ENCODE peak calls at places on chromosomes 16 and 17, in nine cellular contexts. W is brain microvascular endothelial cell, A is GM06990, V is HCT116, S is left lung, Q is colonic mucosa, K is PC-3, M is Peyer's patch, I is progenitor cell of endocrine pancreas. E is an unnamed sample.

GRCh38 chr16:10182186-10182683 is at the start of gene GRIN2A:
- DNase-seq in W (no peak), A (peak), V (no peak), S (no peak), Q (no peak), K (no peak), M (no peak), I (no peak), E (no peak)

GRCh38 chr17:18318122-18318521 is 3.0 kb downstream of the SMCR8 start:
- DNase-seq in W (no peak), A (no peak), V (no peak), S (no peak), Q (no peak), K (no peak), M (no peak), I (no peak), E (no peak)

GRCh38 chr16:78258651-78259050 is 159.2 kb downstream of the WWOX start:
- DNase-seq in W (no peak), A (no peak), V (no peak), S (no peak), Q (no peak), K (no peak), M (no peak), I (no peak), E (no peak)

GRCh38 chr17:1413281-1413791 is 13.3 kb upstream of the YWHAE start:
- DNase-seq in W (peak), A (no peak), V (no peak), S (no peak), Q (peak), K (peak), M (peak), I (no peak), E (peak)

GRCh38 chr16:4385066-4385788 is 13.6 kb downstream of the VASN start:
- DNase-seq in W (no peak), A (no peak), V (no peak), S (no peak), Q (no peak), K (no peak), M (no peak), I (no peak), E (no peak)

GRCh38 chr16:11806721-11807120 is 9.7 kb upstream of the ZC3H7A start:
- DNase-seq in W (no peak), A (no peak), V (no peak), S (no peak), Q (no peak), K (no peak), M (no peak), I (no peak), E (peak)

GRCh38 chr17:388087-388486 is 35.5 kb upstream of the RPH3AL start:
- DNase-seq in W (no peak), A (no peak), V (no peak), S (peak), Q (no peak), K (no peak), M (no peak), I (no peak), E (no peak)

GRCh38 chr17:62892870-62893338 is 73.1 kb upstream of the TANC2 start:
- DNase-seq in W (peak), A (no peak), V (no peak), S (no peak), Q (peak), K (peak), M (peak), I (no peak), E (peak)

GRCh38 chr16:28984619-28985135 is at the start of gene LAT:
- DNase-seq in W (no peak), A (no peak), V (no peak), S (peak), Q (peak), K (no peak), M (peak), I (no peak), E (no peak)

GRCh38 chr17:50681260-50682200 is 26.2 kb downstream of the ANKRD40 start:
- DNase-seq in W (peak), A (no peak), V (peak), S (no peak), Q (peak), K (peak), M (peak), I (no peak), E (peak)

GRCh38 chr16:6193718-6194117 is 1096.1 kb upstream of the EEF2KMT start:
- DNase-seq in W (peak), A (no peak), V (no peak), S (no peak), Q (peak), K (peak), M (peak), I (peak), E (peak)

GRCh38 chr16:11349599-11350276 is 4.5 kb downstream of the RMI2 start:
- DNase-seq in W (no peak), A (no peak), V (no peak), S (peak), Q (peak), K (peak), M (peak), I (no peak), E (peak)

GRCh38 chr17:72302735-72303134 is 181.9 kb downstream of the SOX9 start:
- DNase-seq in W (no peak), A (no peak), V (no peak), S (no peak), Q (no peak), K (no peak), M (no peak), I (no peak), E (no peak)

GRCh38 chr16:578870-579405 is 9.2 kb downstream of the PIGQ start:
- DNase-seq in W (peak), A (peak), V (no peak), S (peak), Q (peak), K (peak), M (peak), I (peak), E (peak)

GRCh38 chr16:68309798-68310197 is 948 bp downstream of the SLC7A6OS start:
- DNase-seq in W (no peak), A (no peak), V (no peak), S (no peak), Q (no peak), K (no peak), M (no peak), I (no peak), E (no peak)

GRCh38 chr16:88530051-88530857 is 39.9 kb upstream of the ZC3H18 start:
- DNase-seq in W (no peak), A (no peak), V (no peak), S (peak), Q (no peak), K (no peak), M (no peak), I (no peak), E (no peak)

GRCh38 chr16:49181812-49182211 is 99.8 kb downstream of the CBLN1 start:
- DNase-seq in W (no peak), A (no peak), V (no peak), S (no peak), Q (peak), K (no peak), M (no peak), I (no peak), E (no peak)

GRCh38 chr17:50631908-50632571 is 2.6 kb upstream of the ABCC3 start:
- DNase-seq in W (no peak), A (no peak), V (no peak), S (peak), Q (no peak), K (peak), M (no peak), I (no peak), E (peak)

GRCh38 chr16:57677622-57678369 is 9.7 kb downstream of the ADGRG3 start:
- DNase-seq in W (no peak), A (no peak), V (no peak), S (no peak), Q (no peak), K (peak), M (no peak), I (no peak), E (no peak)

GRCh38 chr17:7404737-7405412 is 978 bp upstream of the TMEM256 start:
- DNase-seq in W (peak), A (no peak), V (no peak), S (peak), Q (peak), K (no peak), M (peak), I (no peak), E (no peak)

GRCh38 chr17:3959921-3960601 is 4.2 kb downstream of the ATP2A3 start:
- DNase-seq in W (no peak), A (no peak), V (no peak), S (no peak), Q (no peak), K (no peak), M (no peak), I (no peak), E (no peak)

GRCh38 chr17:8922451-8922850 is 43.1 kb downstream of the PIK3R5 start:
- DNase-seq in W (peak), A (no peak), V (no peak), S (no peak), Q (no peak), K (peak), M (no peak), I (no peak), E (peak)

GRCh38 chr16:1188781-1189189 is 35.9 kb downstream of the CACNA1H start:
- DNase-seq in W (no peak), A (peak), V (no peak), S (no peak), Q (peak), K (peak), M (peak), I (peak), E (peak)

GRCh38 chr17:46194393-46195216 is 1.4 kb upstream of the KANSL1 start:
- DNase-seq in W (peak), A (peak), V (peak), S (no peak), Q (peak), K (peak), M (no peak), I (no peak), E (peak)

GRCh38 chr17:7579001-7579838 is at the start of gene CD68:
- DNase-seq in W (peak), A (peak), V (peak), S (no peak), Q (peak), K (peak), M (peak), I (no peak), E (peak)

GRCh38 chr16:88617268-88618031 is 20.9 kb upstream of the IL17C start:
- DNase-seq in W (no peak), A (no peak), V (no peak), S (no peak), Q (peak), K (peak), M (no peak), I (no peak), E (no peak)

GRCh38 chr16:70788668-70789161 is 12.2 kb downstream of the VAC14 start:
- DNase-seq in W (no peak), A (no peak), V (no peak), S (no peak), Q (no peak), K (no peak), M (no peak), I (no peak), E (no peak)

GRCh38 chr17:40516581-40517285 is 15.3 kb upstream of the TNS4 start:
- DNase-seq in W (no peak), A (peak), V (peak), S (no peak), Q (peak), K (peak), M (peak), I (no peak), E (peak)

GRCh38 chr17:74569001-74569391 is 1.7 kb upstream of the CD300H start:
- DNase-seq in W (no peak), A (no peak), V (no peak), S (no peak), Q (no peak), K (no peak), M (no peak), I (no peak), E (no peak)

GRCh38 chr16:81493755-81494433 is 49.3 kb downstream of the CMIP start:
- DNase-seq in W (peak), A (no peak), V (peak), S (peak), Q (peak), K (peak), M (peak), I (no peak), E (peak)

GRCh38 chr16:2963611-2964415 is at the start of gene KREMEN2:
- DNase-seq in W (no peak), A (peak), V (peak), S (peak), Q (peak), K (peak), M (no peak), I (no peak), E (no peak)

GRCh38 chr16:2178321-2179106 is 17.9 kb downstream of the CASKIN1 start:
- DNase-seq in W (no peak), A (no peak), V (no peak), S (no peak), Q (peak), K (no peak), M (no peak), I (no peak), E (peak)

GRCh38 chr16:15949210-15950166 is at the start of gene ABCC1:
- DNase-seq in W (no peak), A (peak), V (no peak), S (peak), Q (peak), K (peak), M (peak), I (peak), E (no peak)
- TF ChIP-seq CTCF in W (no peak), A (no peak), V (no peak), S (no peak), Q (no peak), K (peak), M (no peak), I (peak), E (no peak)

GRCh38 chr16:84182104-84182503 is 4.8 kb downstream of the TAF1C start:
- DNase-seq in W (no peak), A (no peak), V (no peak), S (peak), Q (no peak), K (no peak), M (no peak), I (no peak), E (no peak)

GRCh38 chr16:84183572-84183875 is 3.3 kb downstream of the TAF1C start:
- DNase-seq in W (no peak), A (no peak), V (no peak), S (no peak), Q (no peak), K (no peak), M (no peak), I (no peak), E (no peak)

GRCh38 chr16:84184775-84185174 is 2.1 kb downstream of the TAF1C start:
- DNase-seq in W (no peak), A (no peak), V (no peak), S (peak), Q (no peak), K (no peak), M (no peak), I (no peak), E (no peak)

GRCh38 chr16:84182680-84183571 is 3.9 kb downstream of the TAF1C start:
- DNase-seq in W (no peak), A (no peak), V (no peak), S (no peak), Q (no peak), K (no peak), M (no peak), I (no peak), E (no peak)

GRCh38 chr16:84183911-84184310 is 2.9 kb downstream of the TAF1C start:
- DNase-seq in W (no peak), A (no peak), V (no peak), S (peak), Q (no peak), K (no peak), M (no peak), I (no peak), E (peak)
- TF ChIP-seq CTCF in W (no peak), A (no peak), V (peak), S (no peak), Q (no peak), K (peak), M (no peak), I (no peak), E (peak)

GRCh38 chr16:19681637-19682036 is 36.4 kb downstream of the KNOP1 start:
- DNase-seq in W (no peak), A (no peak), V (no peak), S (no peak), Q (no peak), K (no peak), M (no peak), I (no peak), E (no peak)

GRCh38 chr16:19678804-19679203 is 39.2 kb downstream of the KNOP1 start:
- DNase-seq in W (no peak), A (no peak), V (no peak), S (no peak), Q (no peak), K (no peak), M (no peak), I (no peak), E (no peak)

GRCh38 chr16:19677403-19677802 is 40.6 kb downstream of the KNOP1 start:
- DNase-seq in W (no peak), A (no peak), V (no peak), S (no peak), Q (no peak), K (no peak), M (no peak), I (no peak), E (no peak)

GRCh38 chr16:19683453-19684236 is 34.4 kb downstream of the KNOP1 start:
- DNase-seq in W (no peak), A (no peak), V (no peak), S (no peak), Q (no peak), K (no peak), M (no peak), I (no peak), E (no peak)

GRCh38 chr16:19680972-19681371 is 37.1 kb downstream of the KNOP1 start:
- DNase-seq in W (no peak), A (no peak), V (no peak), S (no peak), Q (no peak), K (peak), M (no peak), I (no peak), E (no peak)
- TF ChIP-seq CTCF in W (peak), A (no peak), V (peak), S (no peak), Q (no peak), K (peak), M (no peak), I (no peak), E (peak)

DNA sequence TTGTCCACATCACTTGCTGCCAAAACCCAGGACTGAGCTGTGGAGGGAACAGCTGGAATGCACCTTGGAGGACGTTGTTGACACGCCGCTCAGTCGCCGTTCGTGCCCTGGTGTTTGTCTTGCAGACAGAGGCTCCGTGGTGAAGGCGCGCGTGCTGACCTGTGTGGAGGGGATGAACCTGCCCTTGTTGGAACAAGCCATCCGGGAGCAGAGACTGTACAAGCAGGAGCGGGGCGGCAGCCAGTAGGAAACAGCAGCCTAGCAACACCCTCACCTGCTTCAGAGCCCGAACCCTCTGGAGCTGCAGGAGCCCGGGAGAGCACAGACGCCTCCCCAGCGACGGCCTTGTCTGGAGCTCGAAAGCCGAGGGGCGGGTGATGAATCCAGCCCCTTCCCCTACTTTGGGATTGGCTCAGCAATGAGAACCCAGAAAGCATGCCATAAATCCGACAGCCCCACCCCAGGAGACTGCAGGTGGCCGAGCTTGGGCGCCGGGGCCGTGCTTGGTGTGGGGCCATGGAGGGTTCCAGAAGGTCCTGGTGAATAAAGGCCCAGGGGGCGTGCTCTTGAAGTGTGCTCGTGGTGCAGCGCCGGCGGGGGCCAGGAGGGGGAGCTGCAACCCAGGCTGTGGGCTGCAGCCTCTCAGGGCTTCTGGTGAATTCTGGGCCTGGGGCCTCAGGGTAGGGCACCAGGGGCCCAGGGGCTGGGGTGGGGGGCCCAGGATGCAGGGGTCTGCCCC is 470 bp upstream of the CDK3 start:
- DNase-seq in W (peak), A (peak), V (peak), S (peak), Q (peak), K (peak), M (peak), I (peak), E (peak)
- TF ChIP-seq CTCF in W (peak), A (peak), V (peak), S (peak), Q (peak), K (peak), M (peak), I (peak), E (peak)

GRCh38 chr16:83906690-83907089 is 7.8 kb downstream of the MLYCD start:
- DNase-seq in W (no peak), A (no peak), V (no peak), S (no peak), Q (no peak), K (no peak), M (no peak), I (no peak), E (peak)
- TF ChIP-seq CTCF in W (no peak), A (no peak), V (no peak), S (no peak), Q (no peak), K (no peak), M (no peak), I (no peak), E (no peak)

GRCh38 chr16:27642753-27643152 is 92.8 kb downstream of the KATNIP start:
- DNase-seq in W (no peak), A (no peak), V (peak), S (no peak), Q (no peak), K (peak), M (no peak), I (no peak), E (peak)
- TF ChIP-seq CTCF in W (peak), A (no peak), V (peak), S (no peak), Q (no peak), K (peak), M (no peak), I (no peak), E (peak)

DNA sequence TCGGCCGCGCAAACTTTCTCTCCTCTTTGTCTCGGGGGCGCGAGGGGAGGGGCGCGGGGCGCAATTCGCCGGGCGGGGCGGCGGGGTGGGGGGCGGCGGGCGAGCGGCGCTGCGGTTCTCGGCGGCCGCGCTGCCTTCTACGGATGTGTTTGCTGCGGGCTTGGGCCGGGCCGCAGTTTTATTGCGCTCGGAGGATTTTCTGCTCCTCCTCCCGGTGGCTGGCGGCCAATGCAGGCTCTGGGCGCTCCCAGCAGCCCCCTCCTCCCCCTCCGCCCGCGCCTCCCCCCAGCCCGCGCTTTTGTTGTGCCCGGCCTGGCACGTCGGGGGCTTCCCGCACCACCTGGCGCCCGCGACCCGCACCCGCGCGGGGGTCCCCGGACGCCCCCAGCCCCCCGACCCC is at the start of gene TIMP2:
- DNase-seq in W (peak), A (no peak), V (no peak), S (peak), Q (peak), K (peak), M (peak), I (peak), E (peak)
- TF ChIP-seq CTCF in W (peak), A (peak), V (peak), S (peak), Q (peak), K (no peak), M (no peak), I (peak), E (peak)